ENCODE peak calls at places on chromosomes 6 and 20, in four cellular contexts. I is spleen, S is GM12892, E is HCT116. D is an unnamed sample.

GRCh38 chr6:158560787-158561246 is 926 bp downstream of the TMEM181 start:
- DNase-seq in S (no peak), I (peak; percentile 84), E (no peak), D (no peak)

GRCh38 chr20:61964675-61965605 is 100.7 kb downstream of the TAF4 start:
- DNase-seq in E (no peak), I (peak; percentile 72), S (no peak), D (no peak)

GRCh38 chr20:20407891-20408805 is 40.2 kb downstream of the INSM1 start:
- DNase-seq in S (no peak), E (peak; percentile 3), I (no peak), D (no peak)

GRCh38 chr20:4026093-4026601 is 10.8 kb upstream of the RNF24 start:
- DNase-seq in S (no peak), E (no peak), I (no peak), D (no peak)

GRCh38 chr20:63496404-63497120 is 2.3 kb downstream of the EEF1A2 start:
- DNase-seq in S (no peak), E (no peak), I (no peak), D (no peak)

GRCh38 chr20:39269031-39269461 is 306.9 kb downstream of the DHX35 start:
- DNase-seq in S (peak; percentile 45), I (peak; percentile 84), E (peak; percentile 13), D (no peak)

GRCh38 chr6:27630727-27631613 is 158.1 kb upstream of the ZNF184 start:
- DNase-seq in E (peak; percentile 44), S (no peak), I (no peak), D (no peak)

GRCh38 chr6:124924333-124924759 is 37.9 kb upstream of the RNF217 start:
- DNase-seq in I (no peak), E (no peak), S (no peak), D (no peak)

GRCh38 chr6:35654883-35655282 is 33.8 kb downstream of the FKBP5 start:
- DNase-seq in E (no peak), S (no peak), I (no peak), D (no peak)

GRCh38 chr6:57262901-57263694 is 41.0 kb upstream of the RAB23 start:
- DNase-seq in I (no peak), E (no peak), S (no peak), D (no peak)
- TF ChIP-seq POLR2AphosphoS5 in I (no peak), E (no peak), S (no peak), D (no peak)

GRCh38 chr6:41193171-41193734 is 7.7 kb downstream of the TREML2 start:
- DNase-seq in I (no peak), S (no peak), E (no peak), D (no peak)

GRCh38 chr6:41190791-41191190 is 10.2 kb downstream of the TREML2 start:
- DNase-seq in I (no peak), E (no peak), S (no peak), D (no peak)

GRCh38 chr6:41187924-41188886 is 12.7 kb downstream of the TREML2 start:
- DNase-seq in E (no peak), S (no peak), I (no peak), D (no peak)

GRCh38 chr6:41191569-41191968 is 9.4 kb downstream of the TREML2 start:
- DNase-seq in E (peak; percentile 12), S (no peak), I (peak; percentile 85), D (no peak)

DNA sequence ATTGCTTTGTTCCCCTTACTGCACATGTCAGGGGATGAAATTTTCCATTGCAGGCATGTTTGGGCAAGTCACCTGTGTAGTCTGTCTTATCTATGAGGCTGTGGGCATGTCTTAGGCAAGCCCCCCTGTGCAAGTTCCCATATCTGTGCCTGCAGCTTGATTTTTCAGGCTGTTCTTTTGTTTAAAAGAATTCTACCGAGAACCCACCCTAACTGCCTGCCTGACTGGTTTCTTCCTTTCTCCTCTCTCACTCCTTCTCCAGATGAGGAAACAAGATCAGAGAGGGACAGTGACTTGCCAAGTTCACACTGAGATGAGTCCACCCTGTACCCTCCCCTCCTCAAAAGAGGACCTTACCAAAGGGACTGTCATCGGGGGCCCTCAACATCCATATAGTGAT is 11.0 kb downstream of the TREML2 start:
- DNase-seq in E (no peak), S (no peak), I (no peak), D (no peak)
- TF ChIP-seq POLR2AphosphoS5 in E (no peak), S (no peak), I (no peak), D (no peak)

GRCh38 chr6:79599725-79600259 is 31.3 kb upstream of the SH3BGRL2 start:
- DNase-seq in S (no peak), I (no peak), E (no peak), D (no peak)
- TF ChIP-seq POLR2AphosphoS5 in S (no peak), I (no peak), E (no peak), D (no peak)

DNA sequence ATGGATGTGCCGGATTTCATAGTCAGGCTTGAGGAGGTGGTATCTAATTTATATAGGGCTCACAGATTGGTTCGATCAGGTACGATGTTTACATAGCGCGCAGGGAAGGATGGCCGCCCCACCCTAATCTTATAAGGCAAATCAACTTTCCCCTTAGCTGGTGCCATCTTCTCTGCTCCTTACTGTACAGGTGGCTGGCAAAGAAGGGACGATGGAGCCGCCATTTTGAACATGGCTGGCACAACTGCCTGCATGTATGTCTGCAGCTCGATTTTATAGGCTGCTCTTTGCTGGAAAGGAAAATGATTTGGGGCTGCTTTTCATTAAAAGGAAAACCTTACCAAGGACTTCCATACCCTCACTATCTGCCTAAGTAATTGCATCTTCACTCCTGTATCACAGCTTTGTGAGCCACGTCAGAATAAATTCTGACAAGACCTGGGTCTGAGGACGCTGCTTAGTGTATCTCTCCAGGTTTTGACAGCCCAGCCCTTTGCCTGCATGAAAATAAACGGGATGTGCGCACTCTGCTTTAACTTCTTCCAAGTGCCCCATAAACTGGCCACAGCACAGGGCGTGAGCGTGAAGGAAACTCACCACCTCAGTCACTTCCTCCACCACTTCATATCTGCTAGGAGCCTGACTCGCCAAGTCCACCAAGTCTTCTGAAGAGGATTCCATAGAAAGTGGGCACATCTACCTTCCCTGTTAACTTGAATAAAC is 109.4 kb upstream of the ARMC2 start:
- DNase-seq in S (no peak), I (no peak), E (no peak), D (no peak)
- TF ChIP-seq POLR2AphosphoS5 in S (no peak), I (no peak), E (no peak), D (no peak)

GRCh38 chr6:54366647-54367327 is 58.5 kb downstream of the TINAG start:
- DNase-seq in S (no peak), I (no peak), E (peak; percentile 28), D (no peak)
- TF ChIP-seq POLR2AphosphoS5 in S (no peak), I (no peak), E (no peak), D (no peak)

GRCh38 chr6:15393605-15394004 is 147.7 kb downstream of the JARID2 start:
- DNase-seq in E (no peak), I (no peak), S (no peak), D (no peak)

GRCh38 chr6:15398657-15399287 is 152.9 kb downstream of the JARID2 start:
- DNase-seq in E (no peak), S (peak; percentile 36), I (no peak), D (no peak)

GRCh38 chr6:15395087-15395486 is 149.2 kb downstream of the JARID2 start:
- DNase-seq in E (no peak), S (no peak), I (no peak), D (no peak)

GRCh38 chr6:15399651-15400470 is 154.0 kb downstream of the JARID2 start:
- DNase-seq in I (no peak), S (no peak), E (no peak), D (peak; percentile 47)

DNA sequence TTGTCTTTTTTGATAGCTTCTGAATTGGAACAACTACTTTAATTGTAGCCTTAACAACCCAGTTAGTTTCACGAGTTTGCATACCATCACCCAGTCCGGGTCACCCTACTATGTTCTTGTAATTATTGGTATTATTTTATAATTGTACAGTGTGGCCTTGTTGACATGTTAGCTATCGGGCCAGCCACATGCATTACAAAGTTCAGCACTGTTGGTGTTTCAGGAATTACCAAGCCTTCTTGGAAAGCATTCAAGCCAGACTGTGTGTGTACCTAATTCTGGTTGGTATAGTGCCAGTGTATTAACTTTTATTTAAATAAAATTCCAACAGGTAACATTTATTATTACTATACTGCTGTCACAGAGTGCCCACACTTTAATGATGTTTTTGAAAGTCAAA is 150.9 kb downstream of the JARID2 start:
- DNase-seq in S (no peak), E (no peak), I (no peak), D (no peak)
- TF ChIP-seq POLR2AphosphoS5 in S (no peak), E (no peak), I (no peak), D (no peak)